ENCODE peak calls at places on chromosome 10, in ten cellular contexts. One of them, this sample, is unnamed.

GRCh38 chr10:24897326-24897926 is 55.0 kb downstream of the PRTFDC1 start:
- DNase-seq in upper lobe of right lung: no peak
- DNase-seq in HTR-8/SVneo: peak
- DNase-seq in A549: peak
- DNase-seq in GM10248: no peak
- DNase-seq in K562: peak
- DNase-seq in endodermal cell: peak
- DNase-seq in NCI-H69: no peak
- DNase-seq in ecto neural progenitor cell: no peak
- DNase-seq in activated T-cell treated with anti-CD3 and anti-CD28 coated beads for 24 hours: no peak
- DNase-seq in this sample: peak

GRCh38 chr10:90193240-90193985 is 492.0 kb downstream of the KIF20B start:
- DNase-seq in upper lobe of right lung: no peak
- DNase-seq in HTR-8/SVneo: no peak
- DNase-seq in A549: no peak
- DNase-seq in GM10248: no peak
- DNase-seq in K562: no peak
- DNase-seq in endodermal cell: no peak
- DNase-seq in NCI-H69: no peak
- DNase-seq in ecto neural progenitor cell: no peak
- DNase-seq in activated T-cell treated with anti-CD3 and anti-CD28 coated beads for 24 hours: no peak
- DNase-seq in this sample: no peak

GRCh38 chr10:11197266-11197712 is 179.6 kb downstream of the CELF2 start:
- DNase-seq in upper lobe of right lung: peak
- DNase-seq in HTR-8/SVneo: no peak
- DNase-seq in A549: no peak
- DNase-seq in GM10248: peak
- DNase-seq in K562: no peak
- DNase-seq in endodermal cell: no peak
- DNase-seq in NCI-H69: peak
- DNase-seq in ecto neural progenitor cell: no peak
- DNase-seq in activated T-cell treated with anti-CD3 and anti-CD28 coated beads for 24 hours: no peak
- DNase-seq in this sample: no peak

GRCh38 chr10:93180402-93181040 is 106.8 kb downstream of the CYP26A1 start:
- DNase-seq in upper lobe of right lung: no peak
- DNase-seq in HTR-8/SVneo: no peak
- DNase-seq in A549: no peak
- DNase-seq in GM10248: no peak
- DNase-seq in K562: no peak
- DNase-seq in endodermal cell: no peak
- DNase-seq in NCI-H69: no peak
- DNase-seq in ecto neural progenitor cell: no peak
- DNase-seq in activated T-cell treated with anti-CD3 and anti-CD28 coated beads for 24 hours: no peak
- DNase-seq in this sample: peak

GRCh38 chr10:76306859-76307258 is 875.4 kb downstream of the LRMDA start:
- DNase-seq in upper lobe of right lung: no peak
- DNase-seq in HTR-8/SVneo: no peak
- DNase-seq in A549: no peak
- DNase-seq in GM10248: no peak
- DNase-seq in K562: no peak
- DNase-seq in endodermal cell: no peak
- DNase-seq in NCI-H69: no peak
- DNase-seq in ecto neural progenitor cell: no peak
- DNase-seq in activated T-cell treated with anti-CD3 and anti-CD28 coated beads for 24 hours: no peak
- DNase-seq in this sample: no peak

GRCh38 chr10:99172950-99173349 is 62.7 kb downstream of the HPSE2 start:
- DNase-seq in upper lobe of right lung: no peak
- DNase-seq in HTR-8/SVneo: no peak
- DNase-seq in A549: no peak
- DNase-seq in GM10248: no peak
- DNase-seq in K562: no peak
- DNase-seq in endodermal cell: no peak
- DNase-seq in NCI-H69: no peak
- DNase-seq in ecto neural progenitor cell: no peak
- DNase-seq in activated T-cell treated with anti-CD3 and anti-CD28 coated beads for 24 hours: no peak
- DNase-seq in this sample: no peak

GRCh38 chr10:111076682-111077661 is at the start of gene ADRA2A:
- DNase-seq in upper lobe of right lung: peak
- DNase-seq in HTR-8/SVneo: peak
- DNase-seq in A549: peak
- DNase-seq in GM10248: peak
- DNase-seq in K562: no peak
- DNase-seq in endodermal cell: peak
- DNase-seq in NCI-H69: peak
- DNase-seq in ecto neural progenitor cell: peak
- DNase-seq in activated T-cell treated with anti-CD3 and anti-CD28 coated beads for 24 hours: no peak
- DNase-seq in this sample: peak

GRCh38 chr10:98254234-98254858 is 13.6 kb downstream of the LOXL4 start:
- DNase-seq in upper lobe of right lung: no peak
- DNase-seq in HTR-8/SVneo: no peak
- DNase-seq in A549: no peak
- DNase-seq in GM10248: no peak
- DNase-seq in K562: no peak
- DNase-seq in endodermal cell: no peak
- DNase-seq in NCI-H69: peak
- DNase-seq in ecto neural progenitor cell: no peak
- DNase-seq in activated T-cell treated with anti-CD3 and anti-CD28 coated beads for 24 hours: no peak
- DNase-seq in this sample: no peak

GRCh38 chr10:132434405-132435005 is 37.5 kb downstream of the PWWP2B start:
- DNase-seq in upper lobe of right lung: peak
- DNase-seq in HTR-8/SVneo: no peak
- DNase-seq in A549: peak
- DNase-seq in GM10248: no peak
- DNase-seq in K562: peak
- DNase-seq in endodermal cell: no peak
- DNase-seq in NCI-H69: no peak
- DNase-seq in ecto neural progenitor cell: no peak
- DNase-seq in activated T-cell treated with anti-CD3 and anti-CD28 coated beads for 24 hours: peak
- DNase-seq in this sample: peak

GRCh38 chr10:47450442-47450841 is 33.5 kb downstream of the ANXA8 start:
- DNase-seq in upper lobe of right lung: no peak
- DNase-seq in HTR-8/SVneo: no peak
- DNase-seq in A549: no peak
- DNase-seq in GM10248: no peak
- DNase-seq in K562: peak
- DNase-seq in endodermal cell: no peak
- DNase-seq in NCI-H69: no peak
- DNase-seq in ecto neural progenitor cell: peak
- DNase-seq in activated T-cell treated with anti-CD3 and anti-CD28 coated beads for 24 hours: no peak
- DNase-seq in this sample: no peak

GRCh38 chr10:82438277-82438676 is 563.3 kb downstream of the NRG3 start:
- DNase-seq in upper lobe of right lung: no peak
- DNase-seq in HTR-8/SVneo: no peak
- DNase-seq in A549: no peak
- DNase-seq in GM10248: no peak
- DNase-seq in K562: no peak
- DNase-seq in endodermal cell: peak
- DNase-seq in NCI-H69: peak
- DNase-seq in ecto neural progenitor cell: no peak
- DNase-seq in activated T-cell treated with anti-CD3 and anti-CD28 coated beads for 24 hours: no peak
- DNase-seq in this sample: peak

GRCh38 chr10:73248259-73248724 is 1.2 kb upstream of the DNAJC9 start:
- DNase-seq in upper lobe of right lung: no peak
- DNase-seq in HTR-8/SVneo: no peak
- DNase-seq in A549: no peak
- DNase-seq in GM10248: no peak
- DNase-seq in K562: no peak
- DNase-seq in endodermal cell: no peak
- DNase-seq in NCI-H69: peak
- DNase-seq in ecto neural progenitor cell: no peak
- DNase-seq in activated T-cell treated with anti-CD3 and anti-CD28 coated beads for 24 hours: no peak
- DNase-seq in this sample: no peak

GRCh38 chr10:23754179-23754578 is 315.3 kb downstream of the OTUD1 start:
- DNase-seq in upper lobe of right lung: no peak
- DNase-seq in HTR-8/SVneo: no peak
- DNase-seq in A549: no peak
- DNase-seq in GM10248: no peak
- DNase-seq in K562: no peak
- DNase-seq in endodermal cell: no peak
- DNase-seq in NCI-H69: no peak
- DNase-seq in ecto neural progenitor cell: no peak
- DNase-seq in activated T-cell treated with anti-CD3 and anti-CD28 coated beads for 24 hours: no peak
- DNase-seq in this sample: no peak

GRCh38 chr10:66886848-66887247 is 39.0 kb upstream of the LRRTM3 start:
- DNase-seq in upper lobe of right lung: no peak
- DNase-seq in HTR-8/SVneo: no peak
- DNase-seq in A549: no peak
- DNase-seq in GM10248: no peak
- DNase-seq in K562: no peak
- DNase-seq in endodermal cell: no peak
- DNase-seq in NCI-H69: no peak
- DNase-seq in ecto neural progenitor cell: no peak
- DNase-seq in activated T-cell treated with anti-CD3 and anti-CD28 coated beads for 24 hours: no peak
- DNase-seq in this sample: no peak

GRCh38 chr10:50577681-50578350 is 45.9 kb downstream of the SGMS1 start:
- DNase-seq in upper lobe of right lung: no peak
- DNase-seq in HTR-8/SVneo: no peak
- DNase-seq in A549: no peak
- DNase-seq in GM10248: no peak
- DNase-seq in K562: peak
- DNase-seq in endodermal cell: no peak
- DNase-seq in NCI-H69: no peak
- DNase-seq in ecto neural progenitor cell: no peak
- DNase-seq in activated T-cell treated with anti-CD3 and anti-CD28 coated beads for 24 hours: no peak
- DNase-seq in this sample: peak

GRCh38 chr10:78362406-78363022 is 328.9 kb downstream of the RPS24 start:
- DNase-seq in upper lobe of right lung: no peak
- DNase-seq in HTR-8/SVneo: no peak
- DNase-seq in A549: no peak
- DNase-seq in GM10248: no peak
- DNase-seq in K562: no peak
- DNase-seq in endodermal cell: peak
- DNase-seq in NCI-H69: no peak
- DNase-seq in ecto neural progenitor cell: no peak
- DNase-seq in activated T-cell treated with anti-CD3 and anti-CD28 coated beads for 24 hours: no peak
- DNase-seq in this sample: peak

GRCh38 chr10:70142555-70142954 is 3.9 kb downstream of the TYSND1 start:
- DNase-seq in upper lobe of right lung: no peak
- DNase-seq in HTR-8/SVneo: no peak
- DNase-seq in A549: no peak
- DNase-seq in GM10248: peak
- DNase-seq in K562: no peak
- DNase-seq in endodermal cell: no peak
- DNase-seq in NCI-H69: no peak
- DNase-seq in ecto neural progenitor cell: no peak
- DNase-seq in activated T-cell treated with anti-CD3 and anti-CD28 coated beads for 24 hours: no peak
- DNase-seq in this sample: no peak

GRCh38 chr10:26214004-26214403 is 2.6 kb upstream of the GAD2 start:
- DNase-seq in upper lobe of right lung: no peak
- DNase-seq in HTR-8/SVneo: no peak
- DNase-seq in A549: no peak
- DNase-seq in GM10248: no peak
- DNase-seq in K562: no peak
- DNase-seq in endodermal cell: peak
- DNase-seq in NCI-H69: peak
- DNase-seq in ecto neural progenitor cell: no peak
- DNase-seq in activated T-cell treated with anti-CD3 and anti-CD28 coated beads for 24 hours: no peak
- DNase-seq in this sample: peak

GRCh38 chr10:97858001-97858439 is 8.4 kb downstream of the GOLGA7B start:
- DNase-seq in upper lobe of right lung: no peak
- DNase-seq in HTR-8/SVneo: no peak
- DNase-seq in A549: no peak
- DNase-seq in GM10248: no peak
- DNase-seq in K562: no peak
- DNase-seq in endodermal cell: peak
- DNase-seq in NCI-H69: no peak
- DNase-seq in ecto neural progenitor cell: no peak
- DNase-seq in activated T-cell treated with anti-CD3 and anti-CD28 coated beads for 24 hours: no peak
- DNase-seq in this sample: no peak

GRCh38 chr10:19651549-19651948 is 164.7 kb upstream of the PLXDC2 start:
- DNase-seq in upper lobe of right lung: no peak
- DNase-seq in HTR-8/SVneo: no peak
- DNase-seq in A549: no peak
- DNase-seq in GM10248: no peak
- DNase-seq in K562: no peak
- DNase-seq in endodermal cell: no peak
- DNase-seq in NCI-H69: no peak
- DNase-seq in ecto neural progenitor cell: no peak
- DNase-seq in activated T-cell treated with anti-CD3 and anti-CD28 coated beads for 24 hours: no peak
- DNase-seq in this sample: no peak

This sample was measured in ELF-1.